ENCODE peak calls at places on chromosomes 12 and 14, in five cellular contexts. A, M, R, F and T are unnamed samples.

GRCh38 chr14:77542349-77543239 is 44.0 kb upstream of the ISM2 start:
- DNase-seq in M (no peak), R (no peak), A (no peak), F (no peak), T (no peak)

GRCh38 chr12:108000111-108000510 is 129.0 kb upstream of the WSCD2 start:
- DNase-seq in A (no peak), R (no peak), M (no peak), F (peak), T (no peak)

GRCh38 chr12:110619534-110619953 is 5.6 kb downstream of the TCTN1 start:
- DNase-seq in A (no peak), R (no peak), M (peak), F (no peak), T (no peak)

GRCh38 chr12:69660164-69660863 is 38.8 kb downstream of the BEST3 start:
- DNase-seq in F (no peak), A (no peak), M (no peak), R (no peak), T (no peak)

GRCh38 chr14:105477659-105478623 is 3.3 kb downstream of the CRIP2 start:
- DNase-seq in A (peak), R (no peak), M (no peak), F (peak), T (no peak)

GRCh38 chr12:3220382-3221321 is 143.5 kb downstream of the TSPAN9 start:
- DNase-seq in M (no peak), A (no peak), R (no peak), F (no peak), T (no peak)

GRCh38 chr12:57169969-57170368 is 22.6 kb upstream of the LRP1-AS start:
- DNase-seq in M (no peak), F (no peak), A (no peak), R (no peak), T (no peak)

GRCh38 chr14:68127166-68127565 is 307.6 kb downstream of the RAD51B start:
- DNase-seq in R (no peak), A (no peak), M (no peak), F (no peak), T (no peak)

GRCh38 chr12:105235747-105236476 is at the start of gene APPL2:
- DNase-seq in M (peak), A (peak), R (peak), F (peak), T (peak)

GRCh38 chr14:28058012-28058296 is 708.6 kb upstream of the FOXG1 start:
- DNase-seq in R (no peak), F (peak), M (no peak), A (no peak), T (no peak)

GRCh38 chr14:101721951-101722661 is 39.4 kb upstream of the PPP2R5C start:
- DNase-seq in F (no peak), M (peak), R (peak), A (peak), T (peak)

GRCh38 chr12:49188205-49188915 is 520 bp downstream of the TUBA1A start:
- DNase-seq in M (peak), A (peak), F (peak), R (peak), T (peak)

GRCh38 chr14:72146241-72146640 is 214.0 kb downstream of the RGS6 start:
- DNase-seq in A (no peak), M (no peak), R (no peak), F (no peak), T (no peak)

GRCh38 chr12:76983420-76983819 is 81.9 kb downstream of the E2F7 start:
- DNase-seq in M (no peak), R (no peak), F (no peak), A (no peak), T (no peak)

GRCh38 chr12:100200450-100201181 is at the start of gene ACTR6:
- DNase-seq in M (peak), A (peak), F (peak), R (peak), T (peak)

GRCh38 chr12:69502342-69503081 is 32.3 kb downstream of the FRS2 start:
- DNase-seq in F (no peak), M (peak), A (no peak), R (no peak), T (peak)

GRCh38 chr14:104194016-104194415 is 55.6 kb downstream of the KIF26A start:
- DNase-seq in R (no peak), M (no peak), A (no peak), F (no peak), T (no peak)

GRCh38 chr14:36646664-36647416 is 14.8 kb upstream of the PAX9 start:
- DNase-seq in R (no peak), A (no peak), F (peak), M (no peak), T (peak)

GRCh38 chr14:65704412-65704811 is 291.9 kb downstream of the FUT8 start:
- DNase-seq in A (no peak), M (peak), R (no peak), F (no peak), T (peak)

GRCh38 chr12:48780381-48781025 is 8.4 kb downstream of the ADCY6 start:
- DNase-seq in M (no peak), A (no peak), F (no peak), R (no peak), T (no peak)

GRCh38 chr14:64720190-64720589 is 16.0 kb downstream of the PLEKHG3 start:
- DNase-seq in A (no peak), R (no peak), M (peak), F (no peak), T (peak)

GRCh38 chr14:96986701-96987474 is 189.7 kb downstream of the VRK1 start:
- DNase-seq in F (no peak), A (no peak), M (no peak), R (no peak), T (no peak)

GRCh38 chr12:89351489-89352241 is 636 bp downstream of the DUSP6 start:
- DNase-seq in F (peak), A (no peak), M (peak), R (no peak), T (peak)